ENCODE peak calls at places on chromosomes 5 and 9, in five cellular contexts. X, R, N, J and Y are unnamed samples.

GRCh38 chr5:106258591-106259125 is 1412.1 kb downstream of the EFNA5 start:
- DNase-seq in X (peak), R (no peak), N (no peak), J (no peak), Y (peak)

GRCh38 chr5:154618696-154619095 is 136.5 kb upstream of the LARP1 start:
- DNase-seq in X (no peak), R (no peak), N (no peak), J (no peak), Y (no peak)

GRCh38 chr9:128575469-128575868 is 23.1 kb downstream of the SPTAN1 start:
- DNase-seq in X (peak), R (no peak), N (no peak), J (no peak), Y (no peak)

GRCh38 chr5:128494516-128494915 is 43.5 kb downstream of the FBN2 start:
- DNase-seq in X (no peak), R (no peak), N (no peak), J (no peak), Y (no peak)

GRCh38 chr5:65017636-65018035 is 248.9 kb downstream of the CWC27 start:
- DNase-seq in X (peak), R (no peak), N (no peak), J (no peak), Y (no peak)

GRCh38 chr9:33737811-33738606 is 57.4 kb upstream of the PRSS3 start:
- DNase-seq in X (peak), R (no peak), N (peak), J (peak), Y (peak)

GRCh38 chr5:58072202-58072791 is 387.6 kb downstream of the PLK2 start:
- DNase-seq in X (peak), R (no peak), N (no peak), J (no peak), Y (no peak)

GRCh38 chr9:79341561-79341960 is 230.2 kb upstream of the TLE4 start:
- DNase-seq in X (no peak), R (no peak), N (no peak), J (no peak), Y (no peak)

GRCh38 chr5:137734962-137735530 is 843 bp downstream of the KLHL3 start:
- DNase-seq in X (peak), R (no peak), N (no peak), J (peak), Y (no peak)

GRCh38 chr9:77897292-77897691 is 134.3 kb downstream of the GNAQ start:
- DNase-seq in X (peak), R (no peak), N (no peak), J (no peak), Y (no peak)

GRCh38 chr5:176812269-176813259 is 2.2 kb downstream of the UNC5A start:
- DNase-seq in X (no peak), R (no peak), N (no peak), J (peak), Y (peak)

GRCh38 chr5:172530406-172530805 is 76.1 kb upstream of the SH3PXD2B start:
- DNase-seq in X (no peak), R (no peak), N (no peak), J (no peak), Y (no peak)

GRCh38 chr5:61167382-61167781 is 5.1 kb upstream of the SMIM15 start:
- DNase-seq in X (peak), R (no peak), N (no peak), J (no peak), Y (peak)

GRCh38 chr5:90802695-90803317 is 244.2 kb downstream of the ADGRV1 start:
- DNase-seq in X (peak), R (no peak), N (peak), J (peak), Y (peak)

GRCh38 chr5:151002250-151002649 is 18.1 kb upstream of the GPX3 start:
- DNase-seq in X (peak), R (no peak), N (no peak), J (no peak), Y (peak)

GRCh38 chr5:133460172-133460758 is 152.1 kb downstream of the FSTL4 start:
- DNase-seq in X (no peak), R (no peak), N (peak), J (peak), Y (peak)

GRCh38 chr9:20854444-20854843 is 170.4 kb downstream of the FOCAD start:
- DNase-seq in X (peak), R (no peak), N (no peak), J (no peak), Y (no peak)

GRCh38 chr5:132765311-132766019 is 11.6 kb downstream of the SEPTIN8 start:
- DNase-seq in X (no peak), R (no peak), N (no peak), J (no peak), Y (no peak)

GRCh38 chr9:127174386-127175318 is 52.2 kb upstream of the ANGPTL2 start:
- DNase-seq in X (no peak), R (no peak), N (no peak), J (no peak), Y (no peak)

GRCh38 chr9:115595951-115596742 is 478.2 kb upstream of the TNC start:
- DNase-seq in X (peak), R (no peak), N (no peak), J (no peak), Y (no peak)

GRCh38 chr9:128078504-128079434 is 10.7 kb downstream of the SLC25A25 start:
- DNase-seq in X (no peak), R (no peak), N (no peak), J (no peak), Y (peak)

GRCh38 chr5:34765662-34766061 is 73.3 kb upstream of the TTC23L start:
- DNase-seq in X (no peak), R (no peak), N (no peak), J (no peak), Y (no peak)

GRCh38 chr5:179930788-179931473 is 23.2 kb upstream of the TBC1D9B start:
- DNase-seq in X (no peak), R (no peak), N (no peak), J (no peak), Y (no peak)

GRCh38 chr5:83377131-83377865 is 94.2 kb upstream of the VCAN start:
- DNase-seq in X (peak), R (no peak), N (no peak), J (no peak), Y (no peak)

GRCh38 chr5:68290260-68290674 is 74.7 kb downstream of the PIK3R1 start:
- DNase-seq in X (peak), R (no peak), N (no peak), J (no peak), Y (no peak)

GRCh38 chr5:170254056-170254455 is 21.3 kb downstream of the C5orf58 start:
- DNase-seq in X (no peak), R (no peak), N (no peak), J (no peak), Y (no peak)

GRCh38 chr5:112366987-112367386 is 52.1 kb downstream of the EPB41L4A start:
- DNase-seq in X (no peak), R (no peak), N (no peak), J (no peak), Y (peak)

GRCh38 chr5:13658761-13659160 is 285.7 kb downstream of the DNAH5 start:
- DNase-seq in X (no peak), R (no peak), N (no peak), J (no peak), Y (no peak)

GRCh38 chr5:14009575-14009974 is 65.1 kb upstream of the DNAH5 start:
- DNase-seq in X (no peak), R (no peak), N (no peak), J (no peak), Y (no peak)

GRCh38 chr5:31901807-31902530 is 263.0 kb downstream of the PDZD2 start:
- DNase-seq in X (no peak), R (no peak), N (no peak), J (no peak), Y (no peak)

GRCh38 chr9:35599763-35600604 is 5.1 kb upstream of the TESK1 start:
- DNase-seq in X (no peak), R (no peak), N (no peak), J (no peak), Y (peak)

GRCh38 chr5:134851307-134851923 is 5.6 kb downstream of the C5orf24 start:
- DNase-seq in X (peak), R (no peak), N (no peak), J (no peak), Y (peak)

GRCh38 chr9:134500931-134501265 is 140.7 kb upstream of the COL5A1 start:
- DNase-seq in X (no peak), R (no peak), N (no peak), J (no peak), Y (no peak)

GRCh38 chr9:131667576-131667975 is 72.3 kb downstream of the RAPGEF1 start:
- DNase-seq in X (peak), R (no peak), N (no peak), J (no peak), Y (no peak)

GRCh38 chr5:73066466-73066865 is 53.9 kb upstream of the TMEM171 start:
- DNase-seq in X (peak), R (no peak), N (no peak), J (no peak), Y (no peak)

GRCh38 chr5:115069087-115069968 is 100.4 kb downstream of the TRIM36 start:
- DNase-seq in X (peak), R (no peak), N (no peak), J (peak), Y (peak)

DNA sequence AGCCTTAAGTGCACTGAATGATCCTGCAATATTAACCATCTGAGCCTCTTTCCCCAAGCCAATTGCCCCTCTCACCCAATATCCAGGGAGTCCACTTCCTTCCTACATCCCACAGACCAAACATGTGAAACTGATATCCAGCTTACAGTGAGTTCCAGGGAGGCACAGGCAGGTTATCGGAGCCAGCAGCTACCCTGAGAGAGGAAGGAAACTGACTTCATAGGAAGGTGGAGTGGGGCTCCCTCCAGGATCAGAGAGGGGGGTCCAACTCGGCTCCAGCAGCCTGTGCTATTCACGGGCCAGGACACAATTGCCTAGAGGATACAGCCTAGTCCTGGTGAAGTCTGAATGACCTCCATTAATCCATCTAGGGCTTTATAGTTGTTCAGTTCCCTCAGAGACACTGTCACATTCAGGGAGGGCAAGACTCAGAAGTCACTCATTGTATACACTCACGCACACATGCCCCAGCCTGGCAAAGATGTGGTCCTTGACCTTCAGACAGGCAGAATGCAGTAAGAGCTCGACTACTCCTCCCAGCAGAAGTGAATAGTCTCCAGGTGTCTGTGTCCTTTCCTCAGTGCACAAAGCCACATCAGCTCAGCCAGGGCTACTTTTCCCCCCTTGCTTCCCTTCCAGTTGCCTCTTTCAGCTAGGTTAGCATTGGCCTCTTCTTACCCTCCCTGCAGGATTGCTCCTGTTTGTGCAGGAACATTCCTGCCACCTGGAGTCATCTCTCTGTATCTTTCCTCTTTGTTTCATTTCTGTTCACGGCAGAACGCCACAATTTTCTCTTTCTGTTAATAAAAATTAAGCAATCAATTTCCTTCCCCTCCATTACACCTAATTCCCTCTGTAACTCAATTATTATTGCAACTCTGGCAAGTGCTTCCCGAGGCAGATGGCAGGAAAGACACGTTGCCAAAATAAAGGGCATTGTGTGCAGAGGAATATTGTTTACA is 501.7 kb downstream of the ARHGEF28 start:
- DNase-seq in X (peak), R (no peak), N (no peak), J (no peak), Y (peak)
- TF ChIP-seq CTCF in X (peak), R (no peak), N (peak), J (no peak), Y (peak)

DNA sequence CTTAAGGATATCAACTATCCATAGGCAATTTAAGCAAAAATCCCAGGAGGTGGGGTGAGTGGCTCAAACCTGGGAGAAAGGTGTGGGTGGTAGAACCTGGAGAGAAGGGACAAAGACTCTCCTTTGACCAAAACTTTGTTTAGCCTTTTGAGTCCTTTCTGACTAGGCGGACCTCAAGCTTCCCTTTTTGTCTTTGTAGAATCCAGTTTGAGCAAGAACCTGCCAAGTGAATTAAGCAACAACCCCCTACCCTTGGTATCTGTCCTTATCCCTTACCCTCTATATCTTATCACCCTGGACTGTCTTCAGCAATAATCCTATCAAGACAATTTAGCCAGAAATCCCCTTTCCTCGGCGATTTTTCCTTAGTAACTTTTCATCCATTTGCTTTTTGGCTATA is 53.5 kb upstream of the SLC28A3 start:
- DNase-seq in X (no peak), R (no peak), N (no peak), J (no peak), Y (no peak)
- TF ChIP-seq CTCF in X (no peak), R (no peak), N (no peak), J (no peak), Y (no peak)

DNA sequence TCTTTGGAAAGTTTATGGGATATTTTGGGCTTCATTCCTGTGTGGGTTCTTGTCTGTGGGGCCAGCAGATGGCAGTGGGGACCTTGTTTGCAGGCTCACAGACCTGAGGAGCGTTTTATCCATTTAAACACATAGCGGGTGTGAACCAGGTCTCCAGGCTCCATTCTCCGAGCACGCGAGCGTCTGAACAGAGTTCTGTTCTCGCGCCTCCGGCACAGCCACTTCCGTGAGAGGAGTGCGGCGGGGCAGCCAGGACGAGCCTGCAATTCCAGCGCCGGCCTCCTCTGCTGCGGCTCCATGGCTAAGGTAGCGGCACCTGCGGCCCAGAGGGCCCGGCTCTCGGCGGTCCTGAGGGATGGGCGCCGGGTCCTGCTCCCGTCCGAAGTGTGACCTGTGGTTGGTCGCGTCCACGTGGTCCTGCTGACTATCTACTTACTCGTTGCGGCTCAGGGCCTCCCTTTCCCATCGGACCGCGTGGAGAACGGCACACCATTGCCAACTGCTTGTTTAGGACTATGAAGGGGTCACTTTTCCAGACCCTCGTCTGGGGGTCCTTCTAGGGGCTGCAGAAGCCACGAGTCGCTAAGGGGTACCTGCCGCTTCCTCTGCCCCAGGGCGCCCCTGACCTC is 7.3 kb downstream of the NRARP start:
- DNase-seq in X (peak), R (no peak), N (no peak), J (peak), Y (no peak)
- TF ChIP-seq CTCF in X (peak), R (peak), N (no peak), J (no peak), Y (peak)

GRCh38 chr5:142170254-142170953 is 61.8 kb downstream of the NDFIP1 start:
- DNase-seq in X (no peak), R (no peak), N (no peak), J (no peak), Y (no peak)

GRCh38 chr5:142175039-142175438 is 66.5 kb downstream of the NDFIP1 start:
- DNase-seq in X (no peak), R (no peak), N (no peak), J (no peak), Y (no peak)

GRCh38 chr5:142168365-142168764 is 59.8 kb downstream of the NDFIP1 start:
- DNase-seq in X (no peak), R (no peak), N (no peak), J (no peak), Y (no peak)

GRCh38 chr5:142167458-142167857 is 58.9 kb downstream of the NDFIP1 start:
- DNase-seq in X (no peak), R (no peak), N (no peak), J (no peak), Y (no peak)

GRCh38 chr5:142171270-142171669 is 62.7 kb downstream of the NDFIP1 start:
- DNase-seq in X (no peak), R (no peak), N (no peak), J (no peak), Y (no peak)
- TF ChIP-seq CTCF in X (no peak), R (no peak), N (no peak), J (no peak), Y (no peak)

DNA sequence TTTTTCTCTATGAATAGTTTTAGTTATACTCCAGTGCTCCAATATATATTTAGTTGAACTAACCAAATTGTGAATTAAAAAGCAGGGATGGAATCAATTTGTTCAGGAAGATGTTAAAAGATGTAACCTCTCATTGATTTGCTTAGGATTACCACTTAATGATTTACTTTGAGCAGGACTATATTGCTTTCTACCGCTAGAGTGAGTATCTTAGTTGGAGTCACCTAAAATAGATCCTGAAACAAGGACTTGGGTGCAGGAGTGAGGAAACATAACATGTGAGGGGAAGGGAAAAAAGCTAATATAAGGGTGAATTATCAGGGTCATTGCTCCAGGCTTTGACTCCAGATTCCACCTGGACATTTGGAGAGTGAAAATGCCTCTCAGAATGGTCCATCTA is 2277.4 kb upstream of the C9orf72 start:
- DNase-seq in X (no peak), R (no peak), N (no peak), J (no peak), Y (no peak)
- TF ChIP-seq CTCF in X (no peak), R (no peak), N (no peak), J (no peak), Y (no peak)

GRCh38 chr9:110583237-110583636 is 3.7 kb upstream of the SVEP1 start:
- DNase-seq in X (no peak), R (no peak), N (no peak), J (no peak), Y (no peak)
- TF ChIP-seq CTCF in X (no peak), R (no peak), N (no peak), J (no peak), Y (peak)

DNA sequence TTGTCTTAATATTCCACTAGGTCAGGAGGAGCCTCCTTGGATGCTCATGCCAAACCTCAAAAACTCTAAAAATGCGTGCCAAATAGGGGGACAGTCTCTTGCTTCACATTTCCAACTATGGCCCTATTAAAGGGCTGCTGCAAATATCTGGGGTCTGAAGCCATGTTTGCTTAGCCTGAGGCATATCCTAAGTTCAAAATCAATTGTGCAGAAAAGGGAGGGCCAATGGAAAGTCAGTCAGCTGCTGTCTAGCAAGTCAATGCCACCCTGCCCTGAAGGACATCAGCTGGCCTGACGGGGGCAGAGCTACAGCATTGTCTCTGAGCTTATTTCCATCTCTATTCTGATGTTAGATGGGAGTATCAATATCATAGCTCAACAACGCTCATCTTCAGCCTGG is 93.6 kb downstream of the SH3TC2 start:
- DNase-seq in X (no peak), R (no peak), N (no peak), J (no peak), Y (no peak)
- TF ChIP-seq CTCF in X (no peak), R (no peak), N (no peak), J (no peak), Y (no peak)

GRCh38 chr9:4386819-4387218 is 87.0 kb upstream of the GLIS3 start:
- DNase-seq in X (no peak), R (no peak), N (no peak), J (no peak), Y (peak)
- TF ChIP-seq CTCF in X (no peak), R (no peak), N (no peak), J (no peak), Y (no peak)